ENCODE peak calls at places on chromosomes 6 and 20, in eight cellular contexts. Z is GM12878, M is cardiac muscle cell, C is tibial artery, K is SK-N-SH, V is AG04450, D is kidney epithelial cell, S is esophagus squamous epithelium. O is an unnamed sample.

GRCh38 chr6:127201321-127201720 is 65.3 kb upstream of the RNF146 start:
- DNase-seq in Z (no peak), M (no peak), C (no peak), K (no peak), V (peak; percentile 21), D (peak; percentile 35), S (no peak), O (no peak)

GRCh38 chr20:19756756-19757486 is 1.1 kb upstream of the RIN2 start:
- DNase-seq in Z (no peak), M (no peak), C (no peak), K (no peak), V (no peak), D (no peak), S (no peak), O (peak; percentile 49)

GRCh38 chr20:40639132-40639531 is 49.9 kb downstream of the MAFB start:
- DNase-seq in Z (no peak), M (no peak), C (no peak), K (no peak), V (no peak), D (no peak), S (no peak), O (no peak)

GRCh38 chr6:100296810-100297544 is 167.7 kb downstream of the SIM1 start:
- DNase-seq in Z (no peak), M (no peak), C (no peak), K (no peak), V (peak; percentile 41), D (peak; percentile 44), S (no peak), O (no peak)

GRCh38 chr6:22906091-22906549 is 336.8 kb downstream of the HDGFL1 start:
- DNase-seq in Z (no peak), M (peak; percentile 16), C (no peak), K (no peak), V (no peak), D (no peak), S (no peak), O (no peak)

GRCh38 chr20:63955846-63956663 is at the start of gene UCKL1:
- DNase-seq in Z (no peak), M (peak; percentile 94), C (peak; percentile 94), K (peak; percentile 95), V (peak; percentile 80), D (no peak), S (peak; percentile 68), O (no peak)

GRCh38 chr6:128710305-128710704 is 172.6 kb upstream of the LAMA2 start:
- DNase-seq in Z (no peak), M (no peak), C (no peak), K (no peak), V (no peak), D (no peak), S (no peak), O (no peak)

GRCh38 chr6:47303383-47303782 is 6.3 kb downstream of the TNFRSF21 start:
- DNase-seq in Z (no peak), M (no peak), C (no peak), K (no peak), V (no peak), D (no peak), S (no peak), O (no peak)

GRCh38 chr20:53769041-53769440 is 175.4 kb upstream of the ZNF217 start:
- DNase-seq in Z (no peak), M (no peak), C (no peak), K (no peak), V (no peak), D (no peak), S (no peak), O (no peak)

GRCh38 chr6:145118224-145118623 is 617.1 kb downstream of the EPM2A start:
- DNase-seq in Z (no peak), M (no peak), C (no peak), K (no peak), V (no peak), D (no peak), S (no peak), O (no peak)
- H3K4me3 ChIP-seq in Z (no peak overlapping the region), M (no peak overlapping the region), C (no peak overlapping the region), K (no peak overlapping the region), V (no peak overlapping the region), D (no peak overlapping the region), S (no peak overlapping the region), O (no peak overlapping the region)

GRCh38 chr20:51083447-51083846 is 60.5 kb upstream of the KCNG1 start:
- DNase-seq in Z (no peak), M (no peak), C (no peak), K (no peak), V (no peak), D (no peak), S (no peak), O (no peak)
- H3K27me3 ChIP-seq in Z (no peaks in the 10 kb centered on the region), M (no peaks in the 10 kb centered on the region), C (no peaks in the 10 kb centered on the region), K (peaks cover 24% of the 10 kb centered on the region), V (peaks cover 53% of the 10 kb centered on the region), D (peaks cover 22% of the 10 kb centered on the region), S (peaks cover 52% of the 10 kb centered on the region), O (no peaks in the 10 kb centered on the region)

GRCh38 chr20:43844778-43845614 is 69.7 kb upstream of the TOX2 start:
- DNase-seq in Z (no peak), M (no peak), C (peak; percentile 36), K (no peak), V (peak; percentile 63), D (peak; percentile 16), S (no peak), O (peak; percentile 95)
- TF ChIP-seq CTCF in Z (no peak), M (peak; percentile 42), C (no peak), K (peak; percentile 55), V (peak; percentile 34), D (peak; percentile 12), S (peak; percentile 29), O (no peak)

GRCh38 chr6:34144581-34145160 is 1.2 kb downstream of the GRM4 start:
- DNase-seq in Z (no peak), M (no peak), C (no peak), K (no peak), V (no peak), D (no peak), S (no peak), O (no peak)
- H3K4me3 ChIP-seq in Z (no peak overlapping the region), M (peak overlapping the region; percentile 51), C (peak overlapping the region; percentile 53), K (peak overlapping the region; percentile 56), V (peak overlapping the region; percentile 10), D (peak overlapping the region; percentile 3), S (peak overlapping the region; percentile 65), O (peak overlapping the region; percentile 29)

GRCh38 chr6:28707387-28708282 is 182.0 kb downstream of the GPX5 start:
- DNase-seq in Z (no peak), M (no peak), C (no peak), K (no peak), V (no peak), D (no peak), S (no peak), O (no peak)

GRCh38 chr6:28709478-28710349 is 184.0 kb downstream of the GPX5 start:
- DNase-seq in Z (no peak), M (no peak), C (no peak), K (no peak), V (no peak), D (no peak), S (no peak), O (no peak)

GRCh38 chr6:28710466-28711191 is 184.9 kb downstream of the GPX5 start:
- DNase-seq in Z (no peak), M (no peak), C (no peak), K (no peak), V (no peak), D (no peak), S (no peak), O (no peak)

GRCh38 chr6:28712982-28713381 is 187.3 kb downstream of the GPX5 start:
- DNase-seq in Z (no peak), M (no peak), C (no peak), K (no peak), V (no peak), D (no peak), S (no peak), O (no peak)

GRCh38 chr6:28711325-28711724 is 185.6 kb downstream of the GPX5 start:
- DNase-seq in Z (no peak), M (no peak), C (no peak), K (no peak), V (no peak), D (no peak), S (no peak), O (no peak)
- H3K27me3 ChIP-seq in Z (no peaks in the 10 kb centered on the region), M (peaks cover 24% of the 10 kb centered on the region), C (no peaks in the 10 kb centered on the region), K (peaks cover 9% of the 10 kb centered on the region), V (no peaks in the 10 kb centered on the region), D (peaks cover 5% of the 10 kb centered on the region), S (peaks cover 55% of the 10 kb centered on the region), O (no peaks in the 10 kb centered on the region)